ENCODE peak calls at places on chromosomes 2 and 18, in seven cellular contexts. D, N, G, O, R, J and X are unnamed samples.

GRCh38 chr18:48170651-48171050 is 238.5 kb downstream of the ZBTB7C start:
- DNase-seq in N (no peak), R (no peak), G (no peak), O (no peak), J (no peak), D (no peak), X (no peak)

GRCh38 chr2:153939124-153939796 is 67.5 kb downstream of the GALNT13 start:
- DNase-seq in R (no peak), D (no peak), J (no peak), O (no peak), G (no peak), N (no peak), X (no peak)

GRCh38 chr2:207473203-207473865 is 56.4 kb upstream of the CREB1 start:
- DNase-seq in J (no peak), O (peak), R (no peak), D (no peak), N (peak), G (no peak), X (peak)

GRCh38 chr2:158134655-158135054 is 33.0 kb downstream of the UPP2 start:
- DNase-seq in O (no peak), J (no peak), N (no peak), G (no peak), R (no peak), D (no peak), X (no peak)

GRCh38 chr2:237980751-237981150 is 13.9 kb downstream of the UBE2F start:
- DNase-seq in N (no peak), D (no peak), J (no peak), O (no peak), G (no peak), R (no peak), X (no peak)

GRCh38 chr2:181183878-181184553 is 203.6 kb downstream of the UBE2E3 start:
- DNase-seq in R (no peak), G (no peak), D (no peak), N (no peak), O (no peak), J (no peak), X (no peak)

GRCh38 chr18:25494888-25495287 is 142.9 kb upstream of the ZNF521 start:
- DNase-seq in O (no peak), R (no peak), D (no peak), G (no peak), J (no peak), N (no peak), X (no peak)

GRCh38 chr2:9201185-9201891 is 5.3 kb upstream of the ASAP2 start:
- DNase-seq in G (peak), R (no peak), J (peak), D (no peak), O (no peak), N (no peak), X (no peak)

GRCh38 chr18:36176739-36177138 is 10.6 kb upstream of the MOCOS start:
- DNase-seq in J (no peak), O (no peak), N (no peak), R (no peak), D (no peak), G (no peak), X (no peak)

GRCh38 chr2:240460243-240460630 is 24.8 kb downstream of the GPC1 start:
- DNase-seq in O (no peak), D (no peak), R (no peak), G (no peak), N (no peak), J (no peak), X (no peak)

GRCh38 chr2:191434072-191434471 is 188.9 kb downstream of the MYO1B start:
- DNase-seq in N (no peak), D (no peak), J (no peak), R (no peak), G (no peak), O (no peak), X (no peak)

GRCh38 chr2:64854773-64855237 is 134.4 kb upstream of the SLC1A4 start:
- DNase-seq in J (no peak), D (no peak), R (no peak), N (no peak), O (no peak), G (peak), X (no peak)

GRCh38 chr2:38850045-38850444 is 25.7 kb downstream of the DHX57 start:
- DNase-seq in R (no peak), G (no peak), J (no peak), N (no peak), D (no peak), O (no peak), X (no peak)

GRCh38 chr2:66469219-66469902 is 34.4 kb downstream of the MEIS1 start:
- DNase-seq in D (no peak), G (no peak), J (no peak), R (no peak), N (no peak), O (peak), X (no peak)

GRCh38 chr2:66470199-66470598 is 35.3 kb downstream of the MEIS1 start:
- DNase-seq in G (no peak), R (no peak), N (no peak), J (no peak), D (no peak), O (no peak), X (no peak)

GRCh38 chr2:66477125-66477842 is 42.4 kb downstream of the MEIS1 start:
- DNase-seq in R (no peak), J (no peak), N (no peak), O (no peak), G (no peak), D (no peak), X (no peak)

GRCh38 chr2:66466435-66466834 is 31.5 kb downstream of the MEIS1 start:
- DNase-seq in J (no peak), G (no peak), O (no peak), D (no peak), R (no peak), N (no peak), X (peak)

GRCh38 chr2:66472225-66472843 is 37.4 kb downstream of the MEIS1 start:
- DNase-seq in N (no peak), D (no peak), R (no peak), O (no peak), G (no peak), J (no peak), X (no peak)
- TF ChIP-seq POLR2AphosphoS5 in N (no peak), D (no peak), R (no peak), O (no peak), G (no peak), J (no peak), X (no peak)

GRCh38 chr2:208820289-208820688 is 413.7 kb downstream of the PTH2R start:
- DNase-seq in N (peak), J (no peak), D (no peak), R (no peak), G (no peak), O (peak), X (no peak)
- TF ChIP-seq CTCF in N (peak), J (peak), D (no peak), R (peak), G (no peak), O (peak), X (no peak)

DNA sequence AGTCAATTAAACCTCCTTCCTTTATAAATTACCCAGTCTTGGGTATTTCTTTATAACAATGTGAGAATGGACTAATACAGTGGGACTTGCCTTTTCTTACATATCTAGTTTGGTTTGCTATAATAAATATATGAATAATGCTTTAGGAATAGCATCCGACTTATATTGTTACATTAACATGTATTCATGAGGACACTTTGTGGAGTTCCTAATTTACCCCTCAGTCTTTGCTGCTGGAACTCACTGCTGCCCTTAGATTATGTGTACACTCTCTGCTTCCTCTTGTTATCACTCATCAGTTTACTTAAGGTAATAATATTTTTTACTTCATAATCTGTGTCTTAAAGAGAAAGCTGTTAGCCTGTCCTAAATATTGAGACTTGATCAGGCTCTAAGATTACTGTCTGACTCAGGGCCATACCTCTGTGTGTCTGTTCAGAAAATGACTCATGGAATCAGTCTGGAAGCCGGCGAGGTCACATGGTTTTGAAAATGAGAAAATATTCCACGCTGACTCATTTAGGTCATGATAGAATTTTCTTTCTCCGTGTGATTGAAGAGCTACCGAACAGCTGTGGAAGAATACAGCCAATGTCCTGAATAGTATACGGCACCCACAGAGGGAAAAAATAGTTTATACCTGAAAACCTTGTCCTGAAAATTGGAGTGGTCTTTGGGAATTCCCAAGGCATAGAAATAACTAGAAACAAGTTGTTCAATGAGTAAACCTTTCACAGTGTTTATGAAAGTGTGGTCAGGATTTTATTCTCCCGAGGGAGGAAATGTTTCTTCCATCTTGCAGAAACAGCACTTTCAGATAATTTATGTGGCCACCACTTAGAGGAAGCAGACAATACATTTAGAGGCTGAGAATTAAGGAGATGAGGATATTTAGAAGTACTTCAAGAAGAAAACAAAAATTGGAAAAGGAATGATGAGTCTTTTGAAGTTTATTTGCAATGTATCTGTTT is 156.4 kb downstream of the DSEL start:
- DNase-seq in O (no peak), G (no peak), N (no peak), R (no peak), J (no peak), D (no peak), X (no peak)
- TF ChIP-seq POLR2AphosphoS5 in O (no peak), G (no peak), N (no peak), R (no peak), J (no peak), D (no peak), X (peak)

GRCh38 chr2:42328923-42329322 is 32.1 kb downstream of the COX7A2L start:
- DNase-seq in R (no peak), D (no peak), J (no peak), G (no peak), N (no peak), O (no peak), X (no peak)

GRCh38 chr2:42327125-42327524 is 33.9 kb downstream of the COX7A2L start:
- DNase-seq in D (no peak), J (no peak), R (no peak), G (no peak), O (peak), N (no peak), X (peak)

GRCh38 chr2:42324949-42325348 is 36.1 kb downstream of the COX7A2L start:
- DNase-seq in O (no peak), G (no peak), D (no peak), R (no peak), N (no peak), J (no peak), X (no peak)

GRCh38 chr2:42329779-42330178 is 31.2 kb downstream of the COX7A2L start:
- DNase-seq in D (no peak), G (no peak), O (no peak), N (no peak), J (no peak), R (no peak), X (no peak)

GRCh38 chr2:42328148-42328833 is 32.7 kb downstream of the COX7A2L start:
- DNase-seq in N (peak), R (no peak), J (no peak), D (no peak), G (no peak), O (peak), X (no peak)
- TF ChIP-seq CTCF in N (peak), R (peak), J (no peak), D (peak), G (peak), O (peak), X (no peak)

GRCh38 chr2:12733846-12734245 is 17.1 kb downstream of the TRIB2 start:
- DNase-seq in N (no peak), R (peak), J (no peak), O (no peak), G (no peak), D (no peak), X (peak)
- TF ChIP-seq POLR2AphosphoS5 in N (no peak), R (no peak), J (no peak), O (no peak), G (no peak), D (no peak), X (peak)

DNA sequence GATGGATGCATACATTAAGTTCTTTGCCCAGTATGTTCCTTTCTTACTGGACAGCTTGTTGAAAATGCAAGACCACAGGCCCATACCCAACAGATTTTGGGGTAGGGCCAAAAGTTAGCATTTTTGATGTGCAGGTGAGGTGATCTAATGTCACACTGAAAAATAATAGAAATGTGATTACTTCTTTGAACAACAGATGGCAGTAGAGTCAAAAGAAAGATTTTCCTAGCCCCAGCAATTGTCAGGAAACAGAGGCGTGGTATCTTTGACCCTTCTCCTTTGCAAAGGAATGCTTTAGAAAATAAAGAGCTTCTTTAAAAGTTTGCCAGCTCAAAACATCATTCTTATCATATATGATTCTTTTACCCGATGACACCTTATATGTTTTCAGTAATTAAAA is 343.6 kb upstream of the SYT4 start:
- DNase-seq in J (no peak), G (no peak), D (no peak), O (peak), R (no peak), N (no peak), X (no peak)
- TF ChIP-seq CTCF in J (peak), G (no peak), D (peak), O (peak), R (peak), N (no peak), X (peak)

GRCh38 chr18:59900222-59901128 is 679 bp downstream of the PMAIP1 start:
- DNase-seq in O (peak), R (no peak), G (peak), J (peak), D (no peak), N (no peak), X (peak)
- TF ChIP-seq POLR2AphosphoS5 in O (peak), R (no peak), G (no peak), J (peak), D (no peak), N (peak), X (no peak)

GRCh38 chr2:20177556-20178403 is 47.1 kb downstream of the SDC1 start:
- DNase-seq in O (no peak), N (no peak), G (no peak), R (no peak), D (no peak), J (no peak), X (no peak)
- TF ChIP-seq CTCF in O (peak), N (no peak), G (peak), R (no peak), D (no peak), J (peak), X (no peak)

DNA sequence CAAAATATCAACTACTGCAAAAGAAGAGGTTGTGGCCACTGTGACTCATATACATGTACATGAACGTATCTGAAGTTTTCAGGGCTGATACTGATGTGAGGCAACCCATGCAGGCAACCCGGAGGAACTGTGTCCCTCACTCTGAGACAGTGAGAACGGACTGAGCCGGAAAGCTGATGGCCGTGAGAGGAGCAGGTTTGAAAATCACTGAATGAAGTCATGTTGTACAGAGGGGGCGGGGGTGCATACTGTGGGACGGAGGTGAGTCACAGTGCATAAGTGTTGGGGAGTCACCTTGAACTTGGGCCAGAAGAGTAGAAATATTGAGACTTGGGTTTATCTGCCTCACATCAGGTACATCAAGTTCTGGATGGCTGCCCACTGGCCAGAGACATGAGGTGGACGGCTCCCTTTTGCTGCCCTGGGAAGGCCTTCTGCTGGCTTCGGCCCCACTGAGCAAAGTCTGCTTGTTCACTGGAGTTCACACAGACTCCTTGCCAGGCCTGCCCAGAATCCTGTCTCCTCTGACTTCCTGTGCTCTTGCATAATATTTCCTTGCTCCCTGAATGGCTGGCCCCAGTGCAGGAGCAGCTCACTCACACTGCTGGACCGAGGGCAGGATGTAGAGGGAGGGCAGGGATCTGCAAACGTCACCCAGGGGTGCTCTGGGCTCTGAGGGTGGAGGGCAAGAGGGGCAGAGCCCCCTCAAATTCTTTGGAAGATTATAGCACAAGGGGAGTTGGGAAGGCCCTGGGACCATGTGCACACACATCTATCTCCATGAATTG is 18.1 kb downstream of the EPAS1 start:
- DNase-seq in R (peak), O (no peak), G (peak), D (no peak), J (no peak), N (peak), X (peak)
- TF ChIP-seq POLR2AphosphoS5 in R (peak), O (no peak), G (peak), D (no peak), J (no peak), N (peak), X (peak)